ENCODE peak calls at places on chromosome 21, in four cellular contexts. One of them, this sample, is unnamed.

GRCh38 chr21:38965910-38966504 is 160.3 kb downstream of the ETS2 start:
- DNase-seq in HCT116: no peak
- DNase-seq in suprapubic skin: no peak
- DNase-seq in sigmoid colon: no peak
- DNase-seq in this sample: no peak

GRCh38 chr21:16588433-16588860 is 858.7 kb downstream of the USP25 start:
- DNase-seq in HCT116: no peak
- DNase-seq in suprapubic skin: peak; percentile 84
- DNase-seq in sigmoid colon: peak; percentile 85
- DNase-seq in this sample: no peak

GRCh38 chr21:38048241-38048640 is 132.0 kb upstream of the KCNJ6 start:
- DNase-seq in HCT116: no peak
- DNase-seq in suprapubic skin: no peak
- DNase-seq in sigmoid colon: no peak
- DNase-seq in this sample: no peak

GRCh38 chr21:38958940-38959685 is 153.4 kb downstream of the ETS2 start:
- DNase-seq in HCT116: no peak
- DNase-seq in suprapubic skin: no peak
- DNase-seq in sigmoid colon: peak; percentile 83
- DNase-seq in this sample: peak; percentile 27

GRCh38 chr21:35450830-35451229 is 401.7 kb upstream of the RUNX1 start:
- DNase-seq in HCT116: no peak
- DNase-seq in suprapubic skin: no peak
- DNase-seq in sigmoid colon: no peak
- DNase-seq in this sample: no peak

GRCh38 chr21:38490411-38491020 is 7.8 kb downstream of the ERG start:
- DNase-seq in HCT116: no peak
- DNase-seq in suprapubic skin: no peak
- DNase-seq in sigmoid colon: no peak
- DNase-seq in this sample: peak; percentile 70

GRCh38 chr21:36799869-36800268 is 101.0 kb downstream of the SIM2 start:
- DNase-seq in HCT116: no peak
- DNase-seq in suprapubic skin: no peak
- DNase-seq in sigmoid colon: no peak
- DNase-seq in this sample: no peak

GRCh38 chr21:22120616-22121266 is 1122.5 kb downstream of the NCAM2 start:
- DNase-seq in HCT116: no peak
- DNase-seq in suprapubic skin: no peak
- DNase-seq in sigmoid colon: no peak
- DNase-seq in this sample: peak; percentile 3

GRCh38 chr21:42309753-42310213 is 5.4 kb downstream of the TFF3 start:
- DNase-seq in HCT116: peak; percentile 6
- DNase-seq in suprapubic skin: peak; percentile 80
- DNase-seq in sigmoid colon: peak; percentile 74
- DNase-seq in this sample: peak; percentile 59

GRCh38 chr21:34072145-34073031 is 990 bp upstream of the MRPS6 start:
- DNase-seq in HCT116: no peak
- DNase-seq in suprapubic skin: no peak
- DNase-seq in sigmoid colon: peak; percentile 79
- DNase-seq in this sample: no peak

GRCh38 chr21:18204931-18205330 is 39.7 kb upstream of the CHODL start:
- DNase-seq in HCT116: no peak
- DNase-seq in suprapubic skin: no peak
- DNase-seq in sigmoid colon: no peak
- DNase-seq in this sample: no peak

GRCh38 chr21:44442266-44443125 is 12.8 kb upstream of the LRRC3 start:
- DNase-seq in HCT116: no peak
- DNase-seq in suprapubic skin: no peak
- DNase-seq in sigmoid colon: peak; percentile 33
- DNase-seq in this sample: no peak

GRCh38 chr21:17491716-17492414 is 21.0 kb upstream of the CXADR start:
- DNase-seq in HCT116: peak; percentile 26
- DNase-seq in suprapubic skin: no peak
- DNase-seq in sigmoid colon: no peak
- DNase-seq in this sample: peak; percentile 11

GRCh38 chr21:36709030-36709867 is 10.3 kb downstream of the SIM2 start:
- DNase-seq in HCT116: no peak
- DNase-seq in suprapubic skin: peak; percentile 76
- DNase-seq in sigmoid colon: peak; percentile 50
- DNase-seq in this sample: no peak

GRCh38 chr21:44947111-44947929 is 7.5 kb downstream of the SLX9 start:
- DNase-seq in HCT116: no peak
- DNase-seq in suprapubic skin: no peak
- DNase-seq in sigmoid colon: peak; percentile 59
- DNase-seq in this sample: no peak

GRCh38 chr21:41369915-41370839 is 8.3 kb downstream of the MX2 start:
- DNase-seq in HCT116: no peak
- DNase-seq in suprapubic skin: peak; percentile 73
- DNase-seq in sigmoid colon: peak; percentile 48
- DNase-seq in this sample: no peak

GRCh38 chr21:33478858-33479678 is 706 bp downstream of the TMEM50B start:
- DNase-seq in HCT116: no peak
- DNase-seq in suprapubic skin: no peak
- DNase-seq in sigmoid colon: no peak
- DNase-seq in this sample: peak; percentile 34

DNA sequence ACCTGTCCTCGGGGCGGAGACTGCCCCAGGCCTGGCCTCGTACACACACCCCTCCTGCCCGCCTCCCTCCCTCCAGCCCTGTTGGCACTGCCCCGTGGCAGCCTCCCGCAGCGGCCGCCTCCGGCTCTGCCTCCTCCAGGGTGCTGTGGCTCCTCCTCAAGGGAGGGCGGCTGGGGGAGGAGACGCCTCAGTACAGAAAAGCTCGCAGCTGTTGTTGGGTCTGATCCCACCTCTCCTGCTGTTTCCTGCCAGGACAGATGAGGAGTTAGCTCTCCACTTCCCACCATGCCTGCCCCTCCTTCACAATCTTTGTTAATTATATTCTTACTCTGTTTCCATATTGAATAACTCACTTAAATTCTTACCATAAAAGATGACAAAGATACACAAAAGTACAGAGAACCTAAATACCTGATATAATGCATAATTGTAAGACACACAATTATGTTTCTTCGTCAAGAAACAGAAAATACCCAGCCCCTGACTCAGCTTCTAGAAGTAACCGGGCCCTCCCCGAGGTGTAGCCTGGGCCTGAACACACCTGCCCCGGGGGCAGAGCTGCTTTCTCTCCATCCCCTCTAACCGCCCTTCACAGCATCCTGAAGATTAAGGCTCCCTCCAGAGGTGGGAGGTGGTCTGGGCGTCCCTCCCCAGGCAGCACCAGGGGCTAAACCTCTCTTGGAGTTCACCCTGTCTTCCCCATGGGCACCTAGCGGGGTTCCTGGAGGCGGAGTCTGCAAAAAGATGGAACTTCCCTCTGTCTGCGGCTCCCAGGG is 30.6 kb upstream of the COL6A1 start:
- DNase-seq in HCT116: peak; percentile 12
- DNase-seq in suprapubic skin: no peak
- DNase-seq in sigmoid colon: peak; percentile 93
- DNase-seq in this sample: no peak
- TF ChIP-seq CTCF in HCT116: no peak
- TF ChIP-seq CTCF in suprapubic skin: no peak
- TF ChIP-seq CTCF in sigmoid colon: no peak
- TF ChIP-seq CTCF in this sample: no peak

GRCh38 chr21:46458315-46459023 is at the start of gene DIP2A:
- DNase-seq in HCT116: peak; percentile 91
- DNase-seq in suprapubic skin: peak; percentile 97
- DNase-seq in sigmoid colon: peak; percentile 98
- DNase-seq in this sample: peak; percentile 95
- TF ChIP-seq POLR2AphosphoS5 in HCT116: peak; percentile 85
- TF ChIP-seq POLR2AphosphoS5 in suprapubic skin: no peak
- TF ChIP-seq POLR2AphosphoS5 in sigmoid colon: peak; percentile 97
- TF ChIP-seq POLR2AphosphoS5 in this sample: peak; percentile 84

GRCh38 chr21:31222142-31222541 is 121.9 kb downstream of the TIAM1 start:
- DNase-seq in HCT116: no peak
- DNase-seq in suprapubic skin: no peak
- DNase-seq in sigmoid colon: no peak
- DNase-seq in this sample: no peak
- TF ChIP-seq CTCF in HCT116: no peak
- TF ChIP-seq CTCF in suprapubic skin: no peak
- TF ChIP-seq CTCF in sigmoid colon: no peak
- TF ChIP-seq CTCF in this sample: no peak

DNA sequence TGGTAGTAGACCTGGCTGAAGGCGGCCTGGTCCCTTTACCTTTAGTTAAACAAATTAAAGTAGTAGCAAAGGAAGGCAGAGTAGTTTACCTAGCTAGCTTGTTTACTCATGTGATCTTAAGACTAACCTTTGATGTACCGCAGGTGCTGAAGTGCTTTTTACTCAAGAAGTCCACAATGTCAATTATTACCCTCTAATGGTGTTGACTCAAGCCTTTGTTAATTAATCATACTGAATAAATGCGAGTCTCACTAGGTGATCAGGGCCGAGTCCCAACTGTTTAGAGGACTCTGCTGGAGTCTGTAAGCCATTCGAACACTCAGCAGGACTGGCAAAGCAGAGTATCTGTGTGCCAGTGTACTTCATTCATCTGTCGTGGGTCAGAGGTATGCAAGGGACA is 381.1 kb upstream of the NCAM2 start:
- DNase-seq in HCT116: no peak
- DNase-seq in suprapubic skin: no peak
- DNase-seq in sigmoid colon: no peak
- DNase-seq in this sample: no peak
- TF ChIP-seq POLR2AphosphoS5 in HCT116: no peak
- TF ChIP-seq POLR2AphosphoS5 in suprapubic skin: no peak
- TF ChIP-seq POLR2AphosphoS5 in sigmoid colon: no peak
- TF ChIP-seq POLR2AphosphoS5 in this sample: no peak

GRCh38 chr21:26773058-26773457 is 72.2 kb downstream of the ADAMTS1 start:
- DNase-seq in HCT116: no peak
- DNase-seq in suprapubic skin: no peak
- DNase-seq in sigmoid colon: no peak
- DNase-seq in this sample: no peak

GRCh38 chr21:26766826-26767325 is 78.3 kb downstream of the ADAMTS1 start:
- DNase-seq in HCT116: no peak
- DNase-seq in suprapubic skin: no peak
- DNase-seq in sigmoid colon: no peak
- DNase-seq in this sample: no peak

GRCh38 chr21:26769613-26770188 is 75.5 kb downstream of the ADAMTS1 start:
- DNase-seq in HCT116: no peak
- DNase-seq in suprapubic skin: no peak
- DNase-seq in sigmoid colon: no peak
- DNase-seq in this sample: no peak
- TF ChIP-seq CTCF in HCT116: peak; percentile 11
- TF ChIP-seq CTCF in suprapubic skin: peak; percentile 37
- TF ChIP-seq CTCF in sigmoid colon: peak; percentile 58
- TF ChIP-seq CTCF in this sample: no peak

GRCh38 chr21:14215971-14216621 is at the start of gene RBM11:
- DNase-seq in HCT116: no peak
- DNase-seq in suprapubic skin: peak; percentile 80
- DNase-seq in sigmoid colon: peak; percentile 79
- DNase-seq in this sample: peak; percentile 51

GRCh38 chr21:14210738-14211137 is at the start of gene LIPI:
- DNase-seq in HCT116: no peak
- DNase-seq in suprapubic skin: no peak
- DNase-seq in sigmoid colon: no peak
- DNase-seq in this sample: no peak

GRCh38 chr21:14213164-14213563 is 2.4 kb upstream of the LIPI start:
- DNase-seq in HCT116: no peak
- DNase-seq in suprapubic skin: no peak
- DNase-seq in sigmoid colon: no peak
- DNase-seq in this sample: no peak
- TF ChIP-seq POLR2AphosphoS5 in HCT116: no peak
- TF ChIP-seq POLR2AphosphoS5 in suprapubic skin: no peak
- TF ChIP-seq POLR2AphosphoS5 in sigmoid colon: no peak
- TF ChIP-seq POLR2AphosphoS5 in this sample: no peak

GRCh38 chr21:19807231-19807630 is 1191.0 kb upstream of the NCAM2 start:
- DNase-seq in HCT116: no peak
- DNase-seq in suprapubic skin: no peak
- DNase-seq in sigmoid colon: no peak
- DNase-seq in this sample: no peak

GRCh38 chr21:19810779-19811178 is 1187.4 kb upstream of the NCAM2 start:
- DNase-seq in HCT116: no peak
- DNase-seq in suprapubic skin: no peak
- DNase-seq in sigmoid colon: no peak
- DNase-seq in this sample: no peak
- TF ChIP-seq CTCF in HCT116: no peak
- TF ChIP-seq CTCF in suprapubic skin: no peak
- TF ChIP-seq CTCF in sigmoid colon: no peak
- TF ChIP-seq CTCF in this sample: no peak